ENCODE peak calls at places on chromosomes 12 and 14, in six cellular contexts. W is left ventricle myocardium inferior, F is adipocyte, I is HepG2, O is lower lobe of right lung, R is testis. C is an unnamed sample.

GRCh38 chr12:15863258-15863835 is 18.8 kb upstream of the STRAP start:
- DNase-seq in O (no peak), I (peak; percentile 16), W (no peak), F (peak; percentile 39), R (no peak), C (no peak)

GRCh38 chr12:78835493-78835892 is 29.1 kb upstream of the SYT1 start:
- DNase-seq in R (no peak), I (no peak), W (no peak), O (no peak), F (no peak), C (no peak)

GRCh38 chr14:51145246-51145645 is 50.3 kb upstream of the TRIM9 start:
- DNase-seq in F (peak; percentile 5), I (no peak), W (no peak), R (no peak), O (no peak), C (no peak)

GRCh38 chr14:55819610-55820304 is 239.8 kb downstream of the KTN1 start:
- DNase-seq in W (no peak), F (no peak), O (no peak), I (no peak), R (no peak), C (no peak)

GRCh38 chr12:124217508-124217981 is 77.3 kb upstream of the RFLNA start:
- DNase-seq in O (no peak), I (no peak), F (no peak), R (no peak), W (no peak), C (no peak)

GRCh38 chr14:21275261-21275858 is 4.5 kb upstream of the RPGRIP1 start:
- DNase-seq in I (no peak), R (no peak), F (no peak), W (no peak), O (no peak), C (no peak)

GRCh38 chr12:1933342-1933992 is 15.0 kb upstream of the CACNA2D4 start:
- DNase-seq in F (peak; percentile 45), O (no peak), I (no peak), W (no peak), R (no peak), C (peak; percentile 74)

GRCh38 chr12:117093918-117094630 is 5.1 kb downstream of the TESC start:
- DNase-seq in R (no peak), F (no peak), O (peak; percentile 19), W (no peak), I (no peak), C (peak; percentile 20)

GRCh38 chr14:32444262-32444661 is 115.2 kb downstream of the AKAP6 start:
- DNase-seq in R (no peak), O (no peak), I (no peak), W (no peak), F (no peak), C (no peak)

GRCh38 chr12:65856521-65856920 is 32.2 kb downstream of the HMGA2 start:
- DNase-seq in F (no peak), O (no peak), I (no peak), W (no peak), R (no peak), C (no peak)

GRCh38 chr12:27907766-27908165 is 64.8 kb downstream of the PTHLH start:
- DNase-seq in R (no peak), F (peak; percentile 24), O (no peak), W (no peak), I (no peak), C (no peak)

GRCh38 chr12:104295954-104296353 is 7.6 kb upstream of the EID3 start:
- DNase-seq in R (no peak), F (peak; percentile 36), W (no peak), O (no peak), I (no peak), C (no peak)

GRCh38 chr12:50665170-50665569 is 98.7 kb upstream of the ATF1 start:
- DNase-seq in R (no peak), W (no peak), O (no peak), F (no peak), I (no peak), C (no peak)

GRCh38 chr12:42039599-42039998 is 105.1 kb downstream of the GXYLT1 start:
- DNase-seq in I (no peak), F (no peak), R (no peak), O (no peak), W (no peak), C (no peak)

GRCh38 chr14:104389326-104390220 is 190.0 kb upstream of the C14orf180 start:
- DNase-seq in I (no peak), W (no peak), R (peak; percentile 8), O (no peak), F (no peak), C (peak; percentile 75)

GRCh38 chr12:20963762-20964161 is 153.3 kb downstream of the SLCO1B3 start:
- DNase-seq in I (no peak), F (no peak), W (no peak), R (no peak), O (no peak), C (no peak)

GRCh38 chr14:96839251-96839650 is 42.1 kb downstream of the VRK1 start:
- DNase-seq in O (no peak), W (no peak), F (no peak), R (no peak), I (no peak), C (no peak)

GRCh38 chr12:3432176-3432742 is 58.7 kb upstream of the PRMT8 start:
- DNase-seq in R (no peak), F (no peak), O (no peak), W (no peak), I (peak; percentile 14), C (no peak)

GRCh38 chr14:37027188-37027824 is 145.1 kb downstream of the SLC25A21 start:
- DNase-seq in O (no peak), I (no peak), R (no peak), F (peak; percentile 71), W (no peak), C (no peak)

GRCh38 chr12:112858776-112859175 is 48.0 kb upstream of the OAS1 start:
- DNase-seq in W (no peak), O (no peak), R (no peak), I (no peak), F (no peak), C (no peak)

GRCh38 chr12:118206107-118206412 is 70.1 kb downstream of the PEBP1 start:
- DNase-seq in F (no peak), W (no peak), I (peak; percentile 2), R (no peak), O (no peak), C (no peak)

GRCh38 chr14:23121401-23121800 is 2.3 kb upstream of the CEBPE start:
- DNase-seq in O (no peak), I (no peak), W (no peak), R (peak; percentile 72), F (peak; percentile 34), C (peak; percentile 82)

GRCh38 chr14:104223101-104223809 is 84.9 kb downstream of the KIF26A start:
- DNase-seq in W (no peak), R (peak; percentile 53), O (peak; percentile 46), I (no peak), F (no peak), C (peak; percentile 67)

GRCh38 chr14:91418387-91419043 is 895 bp upstream of the CCDC88C start:
- DNase-seq in W (peak; percentile 66), I (peak; percentile 38), F (peak; percentile 81), O (peak; percentile 81), R (peak; percentile 83), C (peak; percentile 94)
- H3K4me1 ChIP-seq in W (peaks cover 28% of the 10 kb centered on the region), I (peaks cover 64% of the 10 kb centered on the region), F (peaks cover 29% of the 10 kb centered on the region), O (peaks cover 30% of the 10 kb centered on the region), R (peaks cover 5% of the 10 kb centered on the region), C (peaks cover 43% of the 10 kb centered on the region)

GRCh38 chr12:108699955-108700563 is 31.3 kb downstream of the CORO1C start:
- DNase-seq in W (no peak), I (no peak), R (no peak), O (no peak), F (no peak), C (no peak)
- H3K4me1 ChIP-seq in W (peaks cover 95% of the 10 kb centered on the region), I (peaks cover 21% of the 10 kb centered on the region), R (peaks cover 20% of the 10 kb centered on the region), O (peaks cover 59% of the 10 kb centered on the region), F (peaks cover 65% of the 10 kb centered on the region), C (peaks cover 29% of the 10 kb centered on the region)

GRCh38 chr14:68814376-68815287 is 21.8 kb upstream of the ZFP36L1 start:
- DNase-seq in W (no peak), O (peak; percentile 59), F (peak; percentile 66), R (peak; percentile 54), I (peak; percentile 74), C (peak; percentile 88)
- H3K4me1 ChIP-seq in W (peaks cover 44% of the 10 kb centered on the region), O (peaks cover 60% of the 10 kb centered on the region), F (peaks cover 41% of the 10 kb centered on the region), R (peaks cover 36% of the 10 kb centered on the region), I (peaks cover 59% of the 10 kb centered on the region), C (peaks cover 51% of the 10 kb centered on the region)

GRCh38 chr12:48105867-48106563 is at the start of gene SENP1:
- DNase-seq in R (peak; percentile 92), W (peak; percentile 90), F (peak; percentile 94), O (peak; percentile 93), I (peak; percentile 80), C (peak; percentile 96)

GRCh38 chr12:48109424-48109823 is 3.5 kb upstream of the SENP1 start:
- DNase-seq in F (no peak), W (no peak), R (no peak), O (no peak), I (no peak), C (no peak)

GRCh38 chr12:48107252-48107613 is 1.4 kb upstream of the SENP1 start:
- DNase-seq in W (no peak), F (no peak), O (no peak), I (no peak), R (no peak), C (no peak)

GRCh38 chr12:48106574-48107251 is 834 bp upstream of the SENP1 start:
- DNase-seq in I (no peak), R (no peak), O (no peak), F (no peak), W (no peak), C (no peak)

GRCh38 chr12:48110691-48111315 is 4.9 kb upstream of the SENP1 start:
- DNase-seq in R (no peak), F (no peak), I (no peak), W (no peak), O (no peak), C (no peak)
- H3K4me1 ChIP-seq in R (peaks cover 8% of the 10 kb centered on the region), F (peaks cover 8% of the 10 kb centered on the region), I (peaks cover 18% of the 10 kb centered on the region), W (peaks cover 12% of the 10 kb centered on the region), O (peaks cover 7% of the 10 kb centered on the region), C (peaks cover 15% of the 10 kb centered on the region)

GRCh38 chr14:80958258-80958657 is 2.8 kb downstream of the TSHR start:
- DNase-seq in R (no peak), O (no peak), I (no peak), F (no peak), W (no peak), C (no peak)

GRCh38 chr14:80955434-80955939 is at the start of gene TSHR:
- DNase-seq in I (no peak), F (no peak), W (no peak), O (peak; percentile 48), R (no peak), C (no peak)

GRCh38 chr14:80956105-80956504 is 684 bp downstream of the TSHR start:
- DNase-seq in O (no peak), W (no peak), R (no peak), I (no peak), F (no peak), C (no peak)

GRCh38 chr14:80954771-80955299 is 586 bp upstream of the TSHR start:
- DNase-seq in W (peak; percentile 70), O (peak; percentile 85), I (peak; percentile 68), R (peak; percentile 88), F (peak; percentile 94), C (peak; percentile 94)

DNA sequence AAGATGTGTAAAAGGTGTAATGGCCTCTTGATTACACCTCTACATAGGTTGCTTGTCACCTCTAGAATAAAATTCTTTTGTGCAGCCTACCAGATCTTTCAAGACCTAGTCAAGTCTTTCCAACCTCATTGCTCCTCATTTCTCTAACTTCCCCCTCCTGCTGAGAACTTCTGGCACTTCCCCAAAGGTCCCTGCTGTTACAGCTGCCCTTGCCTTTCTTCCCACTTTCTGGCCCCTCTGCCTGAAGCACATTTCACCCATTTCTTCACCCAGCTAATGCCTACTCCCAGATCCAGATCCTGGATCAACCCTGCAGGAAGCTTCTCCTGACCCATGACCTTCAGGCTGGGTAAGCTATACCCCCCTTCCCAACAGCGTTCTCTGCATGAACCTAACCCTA is 1.5 kb downstream of the TSHR start:
- DNase-seq in O (no peak), F (no peak), I (no peak), R (no peak), W (no peak), C (no peak)
- H3K4me1 ChIP-seq in O (peaks cover 10% of the 10 kb centered on the region), F (peaks cover 5% of the 10 kb centered on the region), I (peaks cover 10% of the 10 kb centered on the region), R (no peaks in the 10 kb centered on the region), W (peaks cover 11% of the 10 kb centered on the region), C (peaks cover 9% of the 10 kb centered on the region)

C was measured in spleen.